ENCODE peak calls at places on chromosomes 12 and 14, in eight cellular contexts. One of them, this sample, is unnamed.

GRCh38 chr12:100372846-100373245 is 16.0 kb downstream of the SLC17A8 start:
- DNase-seq in thoracic aorta: no peak
- DNase-seq in heart right ventricle: no peak
- DNase-seq in iPS DF 6.9: no peak
- DNase-seq in tibial nerve: no peak
- DNase-seq in small intestine: no peak
- DNase-seq in fibroblast of lung: no peak
- DNase-seq in aorta: no peak
- DNase-seq in this sample: no peak

GRCh38 chr12:89087149-89087834 is 265.0 kb downstream of the DUSP6 start:
- DNase-seq in heart right ventricle: no peak
- DNase-seq in aorta: no peak
- DNase-seq in iPS DF 6.9: no peak
- DNase-seq in tibial nerve: no peak
- DNase-seq in small intestine: no peak
- DNase-seq in fibroblast of lung: no peak
- DNase-seq in thoracic aorta: no peak
- DNase-seq in this sample: no peak

GRCh38 chr12:104921340-104921739 is 36.8 kb downstream of the SLC41A2 start:
- DNase-seq in thoracic aorta: no peak
- DNase-seq in tibial nerve: no peak
- DNase-seq in small intestine: no peak
- DNase-seq in fibroblast of lung: no peak
- DNase-seq in iPS DF 6.9: no peak
- DNase-seq in heart right ventricle: no peak
- DNase-seq in aorta: no peak
- DNase-seq in this sample: no peak

GRCh38 chr14:88518592-88519512 is 36.0 kb downstream of the PTPN21 start:
- DNase-seq in thoracic aorta: no peak
- DNase-seq in small intestine: no peak
- DNase-seq in iPS DF 6.9: no peak
- DNase-seq in aorta: no peak
- DNase-seq in tibial nerve: no peak
- DNase-seq in fibroblast of lung: peak; percentile 80
- DNase-seq in heart right ventricle: no peak
- DNase-seq in this sample: no peak

GRCh38 chr14:32761381-32761968 is 177.2 kb upstream of the NPAS3 start:
- DNase-seq in fibroblast of lung: peak; percentile 51
- DNase-seq in thoracic aorta: no peak
- DNase-seq in heart right ventricle: no peak
- DNase-seq in tibial nerve: no peak
- DNase-seq in iPS DF 6.9: no peak
- DNase-seq in aorta: no peak
- DNase-seq in small intestine: no peak
- DNase-seq in this sample: no peak

GRCh38 chr14:101061411-101062064 is 158.0 kb upstream of the RTL1 start:
- DNase-seq in aorta: peak; percentile 53
- DNase-seq in thoracic aorta: no peak
- DNase-seq in fibroblast of lung: no peak
- DNase-seq in iPS DF 6.9: no peak
- DNase-seq in tibial nerve: no peak
- DNase-seq in small intestine: no peak
- DNase-seq in heart right ventricle: no peak
- DNase-seq in this sample: no peak

GRCh38 chr14:102320033-102320660 is 601 bp downstream of the ZNF839 start:
- DNase-seq in fibroblast of lung: peak; percentile 62
- DNase-seq in heart right ventricle: peak; percentile 37
- DNase-seq in small intestine: peak; percentile 31
- DNase-seq in aorta: peak; percentile 86
- DNase-seq in iPS DF 6.9: no peak
- DNase-seq in thoracic aorta: no peak
- DNase-seq in tibial nerve: peak; percentile 24
- DNase-seq in this sample: peak; percentile 62

GRCh38 chr14:100688051-100688450 is 38.6 kb upstream of the DLK1 start:
- DNase-seq in thoracic aorta: no peak
- DNase-seq in aorta: no peak
- DNase-seq in fibroblast of lung: no peak
- DNase-seq in tibial nerve: no peak
- DNase-seq in iPS DF 6.9: no peak
- DNase-seq in small intestine: no peak
- DNase-seq in heart right ventricle: no peak
- DNase-seq in this sample: no peak

GRCh38 chr12:66052988-66053615 is 77.4 kb downstream of the LLPH start:
- DNase-seq in fibroblast of lung: no peak
- DNase-seq in small intestine: no peak
- DNase-seq in heart right ventricle: no peak
- DNase-seq in tibial nerve: no peak
- DNase-seq in aorta: no peak
- DNase-seq in iPS DF 6.9: no peak
- DNase-seq in thoracic aorta: no peak
- DNase-seq in this sample: no peak

GRCh38 chr14:103400537-103400936 is 15.3 kb downstream of the MARK3 start:
- DNase-seq in fibroblast of lung: no peak
- DNase-seq in thoracic aorta: no peak
- DNase-seq in tibial nerve: no peak
- DNase-seq in heart right ventricle: no peak
- DNase-seq in aorta: no peak
- DNase-seq in small intestine: no peak
- DNase-seq in iPS DF 6.9: no peak
- DNase-seq in this sample: no peak

GRCh38 chr12:114902665-114903393 is 218.9 kb upstream of the TBX3 start:
- DNase-seq in tibial nerve: no peak
- DNase-seq in aorta: no peak
- DNase-seq in iPS DF 6.9: no peak
- DNase-seq in small intestine: no peak
- DNase-seq in heart right ventricle: no peak
- DNase-seq in thoracic aorta: no peak
- DNase-seq in fibroblast of lung: peak; percentile 87
- DNase-seq in this sample: no peak

GRCh38 chr12:116818341-116818856 is 62.8 kb downstream of the HRK start:
- DNase-seq in heart right ventricle: peak; percentile 54
- DNase-seq in fibroblast of lung: peak; percentile 22
- DNase-seq in tibial nerve: peak; percentile 23
- DNase-seq in thoracic aorta: no peak
- DNase-seq in small intestine: peak; percentile 8
- DNase-seq in aorta: no peak
- DNase-seq in iPS DF 6.9: no peak
- DNase-seq in this sample: peak; percentile 51

GRCh38 chr14:52304248-52304904 is 9.7 kb upstream of the PTGER2 start:
- DNase-seq in fibroblast of lung: no peak
- DNase-seq in aorta: no peak
- DNase-seq in small intestine: no peak
- DNase-seq in thoracic aorta: no peak
- DNase-seq in heart right ventricle: no peak
- DNase-seq in tibial nerve: no peak
- DNase-seq in iPS DF 6.9: no peak
- DNase-seq in this sample: no peak

GRCh38 chr12:71503579-71504470 is 64.2 kb downstream of the LGR5 start:
- DNase-seq in tibial nerve: no peak
- DNase-seq in aorta: no peak
- DNase-seq in fibroblast of lung: no peak
- DNase-seq in small intestine: no peak
- DNase-seq in thoracic aorta: no peak
- DNase-seq in heart right ventricle: no peak
- DNase-seq in iPS DF 6.9: no peak
- DNase-seq in this sample: no peak

GRCh38 chr14:105326568-105326867 is 12.0 kb downstream of the PACS2 start:
- DNase-seq in small intestine: no peak
- DNase-seq in aorta: no peak
- DNase-seq in thoracic aorta: no peak
- DNase-seq in heart right ventricle: no peak
- DNase-seq in tibial nerve: no peak
- DNase-seq in iPS DF 6.9: no peak
- DNase-seq in fibroblast of lung: no peak
- DNase-seq in this sample: no peak

GRCh38 chr12:122872815-122873361 is 23.0 kb downstream of the VPS37B start:
- DNase-seq in tibial nerve: no peak
- DNase-seq in fibroblast of lung: no peak
- DNase-seq in heart right ventricle: no peak
- DNase-seq in iPS DF 6.9: no peak
- DNase-seq in small intestine: no peak
- DNase-seq in aorta: peak; percentile 55
- DNase-seq in thoracic aorta: no peak
- DNase-seq in this sample: no peak

GRCh38 chr12:48969847-48970701 is 1.5 kb downstream of the WNT10B start:
- DNase-seq in iPS DF 6.9: no peak
- DNase-seq in fibroblast of lung: peak; percentile 30
- DNase-seq in aorta: peak; percentile 81
- DNase-seq in small intestine: no peak
- DNase-seq in tibial nerve: no peak
- DNase-seq in thoracic aorta: no peak
- DNase-seq in heart right ventricle: no peak
- DNase-seq in this sample: peak; percentile 43

GRCh38 chr12:7188557-7189397 is 709 bp upstream of the PEX5 start:
- DNase-seq in fibroblast of lung: peak; percentile 79
- DNase-seq in heart right ventricle: peak; percentile 54
- DNase-seq in iPS DF 6.9: peak; percentile 78
- DNase-seq in tibial nerve: peak; percentile 69
- DNase-seq in small intestine: peak; percentile 53
- DNase-seq in thoracic aorta: peak; percentile 51
- DNase-seq in aorta: peak; percentile 88
- DNase-seq in this sample: peak; percentile 63

DNA sequence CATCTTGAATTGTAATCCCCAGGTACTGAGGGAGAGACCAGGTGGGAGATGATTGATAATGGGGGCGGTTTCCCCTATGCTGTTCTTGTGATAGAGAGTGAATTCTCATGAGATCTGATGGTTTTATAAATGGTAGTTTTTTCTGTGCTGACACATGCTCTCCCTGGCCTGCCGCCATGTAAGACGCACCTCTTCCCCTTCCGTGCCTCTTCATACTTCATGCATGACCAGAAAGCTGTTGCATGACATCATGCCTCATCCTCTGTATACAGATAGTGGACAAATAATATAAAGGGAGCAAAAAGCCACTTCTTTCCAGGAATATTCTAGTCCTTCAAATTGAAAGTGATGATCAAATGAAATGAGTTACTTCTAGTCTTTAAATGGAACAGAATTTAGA is 47.2 kb upstream of the LRIG3 start:
- DNase-seq in tibial nerve: no peak
- DNase-seq in aorta: no peak
- DNase-seq in small intestine: no peak
- DNase-seq in fibroblast of lung: peak; percentile 26
- DNase-seq in heart right ventricle: no peak
- DNase-seq in iPS DF 6.9: no peak
- DNase-seq in thoracic aorta: no peak
- DNase-seq in this sample: no peak
- H3K4me1 ChIP-seq in tibial nerve: no peaks in the 10 kb centered on the region
- H3K4me1 ChIP-seq in aorta: no peaks in the 10 kb centered on the region
- H3K4me1 ChIP-seq in small intestine: no peaks in the 10 kb centered on the region
- H3K4me1 ChIP-seq in fibroblast of lung: no peaks in the 10 kb centered on the region
- H3K4me1 ChIP-seq in heart right ventricle: no peaks in the 10 kb centered on the region
- H3K4me1 ChIP-seq in iPS DF 6.9: no peaks in the 10 kb centered on the region
- H3K4me1 ChIP-seq in thoracic aorta: no peaks in the 10 kb centered on the region
- H3K4me1 ChIP-seq in this sample: no peaks in the 10 kb centered on the region

DNA sequence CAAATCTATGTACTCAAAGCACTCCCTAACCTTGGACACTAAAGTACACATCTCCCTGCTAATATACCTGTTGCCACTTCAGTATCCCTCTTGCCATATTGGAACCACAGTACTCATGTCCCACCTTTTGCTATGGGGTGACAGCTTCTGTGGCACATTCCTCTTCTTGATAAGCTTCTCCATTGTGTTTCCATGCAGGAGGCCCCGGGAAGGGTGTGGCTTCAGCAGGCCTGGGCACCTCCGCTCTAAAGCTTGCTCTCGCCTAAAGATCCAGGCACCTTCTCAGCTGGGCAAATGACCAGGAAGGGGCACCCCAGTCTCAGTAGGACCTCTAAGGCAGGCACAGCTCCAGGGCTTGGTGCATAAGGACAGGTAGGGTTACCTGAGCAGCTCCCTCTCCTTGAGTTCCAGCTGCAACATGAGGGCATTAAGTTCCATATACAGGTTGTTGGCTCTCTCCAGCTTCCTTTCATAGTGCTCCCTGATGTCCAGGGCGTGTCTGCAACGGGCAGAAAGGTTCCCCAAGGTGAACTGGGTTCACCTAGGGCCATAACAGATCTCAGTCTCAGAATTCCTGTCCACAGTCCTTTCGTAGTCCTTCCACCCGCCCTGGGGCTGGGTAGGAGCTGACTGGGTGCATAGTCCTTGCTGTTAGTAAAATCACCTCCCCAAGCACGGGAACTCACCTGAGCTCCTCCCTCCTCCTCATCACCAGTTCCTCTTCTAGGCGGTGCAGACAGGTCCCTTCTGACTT is 15.9 kb downstream of the MAP3K12 start:
- DNase-seq in aorta: no peak
- DNase-seq in thoracic aorta: no peak
- DNase-seq in iPS DF 6.9: no peak
- DNase-seq in tibial nerve: no peak
- DNase-seq in small intestine: peak; percentile 90
- DNase-seq in fibroblast of lung: no peak
- DNase-seq in heart right ventricle: no peak
- DNase-seq in this sample: no peak
- H3K27ac ChIP-seq in aorta: no peak overlapping the region
- H3K27ac ChIP-seq in thoracic aorta: no peak overlapping the region
- H3K27ac ChIP-seq in iPS DF 6.9: no peak overlapping the region
- H3K27ac ChIP-seq in tibial nerve: no peak overlapping the region
- H3K27ac ChIP-seq in small intestine: peak overlapping the region; percentile 51
- H3K27ac ChIP-seq in fibroblast of lung: no peak overlapping the region
- H3K27ac ChIP-seq in heart right ventricle: no peak overlapping the region
- H3K27ac ChIP-seq in this sample: no peak overlapping the region

DNA sequence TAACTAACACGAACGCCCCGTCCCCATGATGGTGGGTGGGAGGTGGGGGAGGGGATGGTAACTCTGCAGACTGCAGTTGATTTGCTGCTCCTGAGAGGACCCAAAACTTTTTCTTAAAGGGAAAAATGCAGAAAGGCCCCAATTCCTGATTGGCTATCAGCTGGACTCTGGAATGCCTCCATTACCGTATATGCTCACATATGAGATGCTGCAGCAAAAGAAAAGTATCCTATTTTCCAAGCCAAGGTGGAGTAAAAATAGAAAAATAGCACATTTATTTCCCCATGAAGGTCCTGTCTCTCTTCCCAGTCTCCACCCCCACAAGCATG is 139.2 kb upstream of the CCND2 start:
- DNase-seq in aorta: no peak
- DNase-seq in iPS DF 6.9: no peak
- DNase-seq in fibroblast of lung: no peak
- DNase-seq in small intestine: no peak
- DNase-seq in tibial nerve: no peak
- DNase-seq in thoracic aorta: no peak
- DNase-seq in heart right ventricle: no peak
- DNase-seq in this sample: no peak
- H3K4me3 ChIP-seq in aorta: no peak overlapping the region
- H3K4me3 ChIP-seq in iPS DF 6.9: no peak overlapping the region
- H3K4me3 ChIP-seq in fibroblast of lung: no peak overlapping the region
- H3K4me3 ChIP-seq in small intestine: no peak overlapping the region
- H3K4me3 ChIP-seq in tibial nerve: no peak overlapping the region
- H3K4me3 ChIP-seq in thoracic aorta: no peak overlapping the region
- H3K4me3 ChIP-seq in heart right ventricle: no peak overlapping the region
- H3K4me3 ChIP-seq in this sample: no peak overlapping the region

DNA sequence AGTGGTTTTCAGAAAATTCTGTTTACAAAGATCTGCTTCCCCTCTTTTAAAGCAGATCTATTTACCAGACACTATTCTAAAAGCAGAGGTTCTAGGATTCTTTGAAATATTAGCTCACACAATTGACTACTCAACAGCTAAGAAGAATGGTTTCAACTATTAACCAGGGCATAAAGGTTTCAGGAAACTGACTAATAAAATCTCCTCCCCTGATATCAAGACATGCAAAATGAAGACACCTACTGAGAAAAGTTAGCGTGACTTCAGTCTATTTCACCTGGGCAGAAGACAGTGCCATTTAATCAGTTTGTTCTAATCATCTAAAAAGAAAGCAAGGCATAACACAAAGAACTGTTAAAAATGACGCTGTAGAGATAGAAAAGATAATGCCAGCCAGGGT is 22.2 kb downstream of the DAD1 start:
- DNase-seq in heart right ventricle: no peak
- DNase-seq in aorta: no peak
- DNase-seq in tibial nerve: no peak
- DNase-seq in thoracic aorta: no peak
- DNase-seq in iPS DF 6.9: no peak
- DNase-seq in small intestine: no peak
- DNase-seq in fibroblast of lung: no peak
- DNase-seq in this sample: peak; percentile 83
- H3K4me1 ChIP-seq in heart right ventricle: peaks cover 25% of the 10 kb centered on the region
- H3K4me1 ChIP-seq in aorta: no peaks in the 10 kb centered on the region
- H3K4me1 ChIP-seq in tibial nerve: no peaks in the 10 kb centered on the region
- H3K4me1 ChIP-seq in thoracic aorta: no peaks in the 10 kb centered on the region
- H3K4me1 ChIP-seq in iPS DF 6.9: no peaks in the 10 kb centered on the region
- H3K4me1 ChIP-seq in small intestine: peaks cover 2% of the 10 kb centered on the region
- H3K4me1 ChIP-seq in fibroblast of lung: no peaks in the 10 kb centered on the region
- H3K4me1 ChIP-seq in this sample: peaks cover 91% of the 10 kb centered on the region

This sample was measured in CD4-positive, CD25-positive, alpha-beta regulatory T cell.